ENCODE peak calls at places on chromosomes 13 and 19, in seven cellular contexts. One of them, this sample, is unnamed. For H3K4me1 and H3K36me3, the result is how much of the 10 kb centered on the place peaks cover.

GRCh38 chr19:35216833-35217707 is 11.5 kb downstream of the FAM187B start:
- DNase-seq in IMR-90: no peak
- DNase-seq in neural progenitor cell: no peak
- DNase-seq in uterus: no peak
- DNase-seq in body of pancreas: peak
- DNase-seq in Panc1: no peak
- DNase-seq in tibial artery: peak
- DNase-seq in this sample: peak

GRCh38 chr13:74024856-74025255 is 109.3 kb downstream of the KLF12 start:
- DNase-seq in body of pancreas: no peak
- DNase-seq in tibial artery: no peak
- DNase-seq in IMR-90: no peak
- DNase-seq in uterus: no peak
- DNase-seq in Panc1: no peak
- DNase-seq in neural progenitor cell: no peak
- DNase-seq in this sample: no peak

GRCh38 chr19:29544656-29545360 is 19.0 kb downstream of the VSTM2B start:
- DNase-seq in Panc1: no peak
- DNase-seq in body of pancreas: no peak
- DNase-seq in neural progenitor cell: no peak
- DNase-seq in uterus: peak
- DNase-seq in tibial artery: no peak
- DNase-seq in IMR-90: no peak
- DNase-seq in this sample: peak

GRCh38 chr13:39684531-39685137 is 29.2 kb downstream of the COG6 start:
- DNase-seq in tibial artery: no peak
- DNase-seq in uterus: no peak
- DNase-seq in body of pancreas: no peak
- DNase-seq in neural progenitor cell: peak
- DNase-seq in IMR-90: peak
- DNase-seq in Panc1: no peak
- DNase-seq in this sample: no peak

GRCh38 chr13:80345771-80346510 is 5.0 kb upstream of the SPRY2 start:
- DNase-seq in neural progenitor cell: no peak
- DNase-seq in tibial artery: no peak
- DNase-seq in Panc1: no peak
- DNase-seq in body of pancreas: no peak
- DNase-seq in IMR-90: no peak
- DNase-seq in uterus: no peak
- DNase-seq in this sample: no peak

GRCh38 chr13:33228645-33229445 is 56.7 kb downstream of the STARD13 start:
- DNase-seq in Panc1: no peak
- DNase-seq in IMR-90: peak
- DNase-seq in neural progenitor cell: peak
- DNase-seq in tibial artery: no peak
- DNase-seq in body of pancreas: no peak
- DNase-seq in uterus: no peak
- DNase-seq in this sample: peak

GRCh38 chr13:93915269-93915809 is 564.1 kb downstream of the DCT start:
- DNase-seq in Panc1: no peak
- DNase-seq in uterus: no peak
- DNase-seq in neural progenitor cell: no peak
- DNase-seq in IMR-90: peak
- DNase-seq in body of pancreas: no peak
- DNase-seq in tibial artery: no peak
- DNase-seq in this sample: no peak

GRCh38 chr13:91714726-91715334 is 316.4 kb downstream of the GPC5 start:
- DNase-seq in neural progenitor cell: peak
- DNase-seq in Panc1: no peak
- DNase-seq in IMR-90: no peak
- DNase-seq in tibial artery: no peak
- DNase-seq in body of pancreas: no peak
- DNase-seq in uterus: no peak
- DNase-seq in this sample: no peak

GRCh38 chr19:35122687-35123551 is 7.3 kb downstream of the FXYD3 start:
- DNase-seq in Panc1: no peak
- DNase-seq in neural progenitor cell: peak
- DNase-seq in uterus: no peak
- DNase-seq in IMR-90: no peak
- DNase-seq in tibial artery: no peak
- DNase-seq in body of pancreas: no peak
- DNase-seq in this sample: no peak

GRCh38 chr19:10699650-10700335 is 1.4 kb upstream of the QTRT1 start:
- DNase-seq in uterus: no peak
- DNase-seq in body of pancreas: peak
- DNase-seq in tibial artery: no peak
- DNase-seq in neural progenitor cell: peak
- DNase-seq in IMR-90: peak
- DNase-seq in Panc1: no peak
- DNase-seq in this sample: peak

GRCh38 chr13:106391271-106391670 is 144.2 kb downstream of the EFNB2 start:
- DNase-seq in IMR-90: no peak
- DNase-seq in body of pancreas: no peak
- DNase-seq in tibial artery: no peak
- DNase-seq in neural progenitor cell: no peak
- DNase-seq in Panc1: no peak
- DNase-seq in uterus: no peak
- DNase-seq in this sample: no peak

GRCh38 chr19:2469102-2469914 is 6.6 kb upstream of the GADD45B start:
- DNase-seq in neural progenitor cell: no peak
- DNase-seq in Panc1: no peak
- DNase-seq in uterus: no peak
- DNase-seq in IMR-90: peak
- DNase-seq in tibial artery: no peak
- DNase-seq in body of pancreas: no peak
- DNase-seq in this sample: no peak

GRCh38 chr19:17950310-17951150 is 16.4 kb upstream of the KCNN1 start:
- DNase-seq in IMR-90: no peak
- DNase-seq in Panc1: no peak
- DNase-seq in neural progenitor cell: peak
- DNase-seq in body of pancreas: no peak
- DNase-seq in tibial artery: no peak
- DNase-seq in uterus: no peak
- DNase-seq in this sample: no peak

GRCh38 chr19:18321729-18322091 is 1.2 kb downstream of the LSM4 start:
- DNase-seq in IMR-90: peak
- DNase-seq in Panc1: no peak
- DNase-seq in tibial artery: no peak
- DNase-seq in body of pancreas: no peak
- DNase-seq in neural progenitor cell: no peak
- DNase-seq in uterus: no peak
- DNase-seq in this sample: no peak

GRCh38 chr13:97179501-97179900 is 42.6 kb upstream of the MBNL2 start:
- DNase-seq in tibial artery: no peak
- DNase-seq in neural progenitor cell: no peak
- DNase-seq in body of pancreas: no peak
- DNase-seq in uterus: no peak
- DNase-seq in Panc1: no peak
- DNase-seq in IMR-90: no peak
- DNase-seq in this sample: peak

GRCh38 chr13:41562083-41562482 is 104.7 kb downstream of the RGCC start:
- DNase-seq in body of pancreas: peak
- DNase-seq in tibial artery: no peak
- DNase-seq in IMR-90: peak
- DNase-seq in uterus: peak
- DNase-seq in Panc1: no peak
- DNase-seq in neural progenitor cell: no peak
- DNase-seq in this sample: no peak

GRCh38 chr19:28883241-28883693 is 329.7 kb downstream of the UQCRFS1 start:
- DNase-seq in body of pancreas: no peak
- DNase-seq in IMR-90: peak
- DNase-seq in uterus: no peak
- DNase-seq in tibial artery: peak
- DNase-seq in neural progenitor cell: peak
- DNase-seq in Panc1: no peak
- DNase-seq in this sample: no peak

GRCh38 chr13:97944396-97945029 is 9.0 kb upstream of the IPO5 start:
- DNase-seq in neural progenitor cell: no peak
- DNase-seq in body of pancreas: no peak
- DNase-seq in tibial artery: no peak
- DNase-seq in uterus: no peak
- DNase-seq in IMR-90: peak
- DNase-seq in Panc1: no peak
- DNase-seq in this sample: no peak

DNA sequence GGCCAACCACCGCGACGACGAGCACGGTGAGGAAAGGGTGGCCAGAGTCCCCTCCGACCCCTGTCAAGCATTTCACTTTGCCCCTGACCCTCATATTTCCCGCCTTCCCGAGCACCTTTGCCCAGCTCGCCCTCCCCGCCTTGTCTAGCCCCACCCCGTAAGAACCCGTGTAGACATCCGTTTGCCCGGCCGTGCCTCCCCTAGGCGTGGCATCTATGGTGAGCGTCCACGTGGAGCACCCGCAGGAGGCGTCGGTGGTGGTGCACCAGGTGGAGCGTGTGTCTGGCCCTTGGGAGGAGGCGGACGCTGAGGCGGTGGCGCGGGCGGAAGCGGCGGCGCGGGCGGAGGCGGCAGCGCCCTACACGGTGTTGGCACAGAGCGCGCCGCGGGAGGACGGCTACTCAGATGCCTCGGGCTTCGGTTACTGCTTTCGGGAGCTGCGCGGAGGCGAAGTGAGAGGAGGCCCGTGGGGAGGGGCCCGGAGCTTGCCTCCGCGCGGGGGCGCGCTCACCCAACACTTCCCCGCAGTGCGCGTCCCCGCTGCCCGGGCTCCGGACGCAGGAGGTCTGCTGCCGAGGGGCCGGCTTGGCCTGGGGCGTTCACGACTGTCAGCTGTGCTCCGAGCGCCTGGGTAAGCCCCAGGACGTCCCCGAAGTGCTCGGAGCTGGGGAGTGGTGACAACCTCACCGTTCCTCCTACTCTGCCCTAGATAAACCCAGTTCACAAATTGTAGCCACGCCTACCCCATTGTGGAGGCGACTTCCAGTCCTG is 4.2 kb downstream of the LTBP4 start:
- DNase-seq in body of pancreas: peak
- DNase-seq in uterus: peak
- DNase-seq in neural progenitor cell: peak
- DNase-seq in IMR-90: peak
- DNase-seq in tibial artery: peak
- DNase-seq in Panc1: no peak
- DNase-seq in this sample: peak
- TF ChIP-seq CTCF in body of pancreas: no peak
- TF ChIP-seq CTCF in uterus: peak
- TF ChIP-seq CTCF in neural progenitor cell: peak
- TF ChIP-seq CTCF in IMR-90: peak
- TF ChIP-seq CTCF in tibial artery: peak
- TF ChIP-seq CTCF in Panc1: no peak
- TF ChIP-seq CTCF in this sample: peak

GRCh38 chr19:45517238-45517637 is 10.0 kb downstream of the VASP start:
- DNase-seq in neural progenitor cell: no peak
- DNase-seq in body of pancreas: no peak
- DNase-seq in tibial artery: no peak
- DNase-seq in Panc1: no peak
- DNase-seq in IMR-90: no peak
- DNase-seq in uterus: no peak
- DNase-seq in this sample: no peak

GRCh38 chr19:45515807-45516401 is 8.6 kb downstream of the VASP start:
- DNase-seq in uterus: no peak
- DNase-seq in IMR-90: no peak
- DNase-seq in neural progenitor cell: no peak
- DNase-seq in Panc1: no peak
- DNase-seq in body of pancreas: no peak
- DNase-seq in tibial artery: no peak
- DNase-seq in this sample: no peak

GRCh38 chr19:45517641-45518468 is 10.6 kb downstream of the VASP start:
- DNase-seq in neural progenitor cell: no peak
- DNase-seq in IMR-90: no peak
- DNase-seq in tibial artery: no peak
- DNase-seq in body of pancreas: no peak
- DNase-seq in uterus: no peak
- DNase-seq in Panc1: no peak
- DNase-seq in this sample: no peak

GRCh38 chr19:45515081-45515624 is 7.9 kb downstream of the VASP start:
- DNase-seq in uterus: no peak
- DNase-seq in Panc1: no peak
- DNase-seq in tibial artery: peak
- DNase-seq in neural progenitor cell: no peak
- DNase-seq in IMR-90: no peak
- DNase-seq in body of pancreas: no peak
- DNase-seq in this sample: no peak

DNA sequence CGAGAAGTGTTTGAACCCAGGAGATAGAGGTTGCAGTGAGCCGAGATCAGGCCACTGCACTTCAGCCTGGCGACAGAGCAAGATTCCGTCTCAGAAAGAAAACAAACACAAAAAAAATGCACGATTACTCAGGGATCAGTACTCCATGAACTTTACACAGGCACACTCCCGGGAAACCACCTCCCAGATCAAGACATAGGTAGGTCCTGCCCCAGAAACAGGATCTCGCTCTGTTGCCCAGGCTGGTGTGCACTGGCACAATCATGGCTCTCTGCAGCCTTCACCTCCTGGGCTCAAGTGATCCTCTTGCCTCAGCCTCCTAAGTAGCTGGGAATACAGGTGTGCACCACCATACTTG is 11.2 kb downstream of the VASP start:
- DNase-seq in neural progenitor cell: no peak
- DNase-seq in body of pancreas: no peak
- DNase-seq in IMR-90: no peak
- DNase-seq in uterus: no peak
- DNase-seq in Panc1: no peak
- DNase-seq in tibial artery: no peak
- DNase-seq in this sample: no peak
- H3K4me1 ChIP-seq in neural progenitor cell: under half
- H3K4me1 ChIP-seq in body of pancreas: under half
- H3K4me1 ChIP-seq in IMR-90: under half
- H3K4me1 ChIP-seq in uterus: under half
- H3K4me1 ChIP-seq in Panc1: under half
- H3K4me1 ChIP-seq in tibial artery: under half
- H3K4me1 ChIP-seq in this sample: under half

DNA sequence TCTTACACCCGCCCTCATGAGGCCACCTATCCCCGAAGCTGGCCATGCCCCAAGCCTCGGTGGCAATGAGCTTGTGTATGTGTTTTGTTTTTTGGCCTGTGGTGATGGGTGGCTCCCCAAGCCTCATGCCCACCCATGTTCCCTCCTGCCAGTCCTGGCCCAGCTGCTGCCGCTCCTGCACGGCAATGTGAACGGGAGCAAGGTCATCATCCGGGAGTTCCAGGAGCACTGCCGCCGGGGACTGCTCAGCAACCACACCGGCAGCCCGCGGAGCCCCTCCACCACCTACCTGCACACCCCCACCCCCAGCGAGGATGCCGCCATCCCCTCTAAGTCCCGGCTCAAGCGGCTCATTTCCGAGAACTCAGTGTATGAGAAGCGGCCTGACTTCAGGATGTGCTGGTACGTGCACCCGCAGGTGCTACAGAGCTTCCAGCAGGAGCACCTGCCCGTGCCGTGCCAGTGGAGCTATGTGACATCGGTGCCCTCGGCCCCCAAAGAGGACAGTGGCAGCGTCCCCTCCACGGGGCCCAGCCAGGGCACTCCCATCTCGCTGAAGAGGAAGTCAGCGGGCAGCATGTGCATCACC is 24.6 kb downstream of the UBXN6 start:
- DNase-seq in body of pancreas: no peak
- DNase-seq in Panc1: no peak
- DNase-seq in neural progenitor cell: no peak
- DNase-seq in tibial artery: no peak
- DNase-seq in IMR-90: no peak
- DNase-seq in uterus: no peak
- DNase-seq in this sample: no peak
- H3K36me3 ChIP-seq in body of pancreas: under half
- H3K36me3 ChIP-seq in Panc1: under half
- H3K36me3 ChIP-seq in neural progenitor cell: under half
- H3K36me3 ChIP-seq in tibial artery: under half
- H3K36me3 ChIP-seq in IMR-90: under half
- H3K36me3 ChIP-seq in uterus: under half
- H3K36me3 ChIP-seq in this sample: under half

GRCh38 chr19:41354343-41354974 is 737 bp upstream of the TGFB1 start:
- DNase-seq in tibial artery: no peak
- DNase-seq in IMR-90: no peak
- DNase-seq in body of pancreas: no peak
- DNase-seq in Panc1: no peak
- DNase-seq in neural progenitor cell: no peak
- DNase-seq in uterus: peak
- DNase-seq in this sample: no peak
- TF ChIP-seq CTCF in tibial artery: no peak
- TF ChIP-seq CTCF in IMR-90: no peak
- TF ChIP-seq CTCF in body of pancreas: no peak
- TF ChIP-seq CTCF in Panc1: no peak
- TF ChIP-seq CTCF in neural progenitor cell: no peak
- TF ChIP-seq CTCF in uterus: no peak
- TF ChIP-seq CTCF in this sample: no peak

This sample was measured in Caco-2.